ENCODE peak calls at places on chromosomes 12 and 14, in nine cellular contexts. One of them, this sample, is unnamed.

GRCh38 chr12:77224346-77224745 is 159.0 kb upstream of the E2F7 start:
- DNase-seq in sigmoid colon: no peak
- DNase-seq in body of pancreas: no peak
- DNase-seq in suprapubic skin: no peak
- DNase-seq in IMR-90: no peak
- DNase-seq in testis: no peak
- DNase-seq in adrenal gland: no peak
- DNase-seq in endothelial cell of umbilical vein: no peak
- DNase-seq in uterus: no peak
- DNase-seq in this sample: no peak

GRCh38 chr12:38664661-38665269 is 240.6 kb downstream of the CPNE8 start:
- DNase-seq in uterus: no peak
- DNase-seq in testis: peak; percentile 18
- DNase-seq in suprapubic skin: no peak
- DNase-seq in IMR-90: no peak
- DNase-seq in endothelial cell of umbilical vein: peak; percentile 59
- DNase-seq in sigmoid colon: no peak
- DNase-seq in body of pancreas: no peak
- DNase-seq in adrenal gland: peak; percentile 24
- DNase-seq in this sample: no peak

GRCh38 chr14:36661506-36662257 is at the start of gene PAX9:
- DNase-seq in suprapubic skin: peak; percentile 87
- DNase-seq in sigmoid colon: no peak
- DNase-seq in testis: peak; percentile 93
- DNase-seq in endothelial cell of umbilical vein: peak; percentile 70
- DNase-seq in uterus: peak; percentile 62
- DNase-seq in IMR-90: peak; percentile 41
- DNase-seq in body of pancreas: peak; percentile 88
- DNase-seq in adrenal gland: peak; percentile 66
- DNase-seq in this sample: no peak

GRCh38 chr12:3152013-3152412 is 74.8 kb downstream of the TSPAN9 start:
- DNase-seq in IMR-90: no peak
- DNase-seq in uterus: no peak
- DNase-seq in testis: no peak
- DNase-seq in endothelial cell of umbilical vein: peak; percentile 61
- DNase-seq in sigmoid colon: no peak
- DNase-seq in body of pancreas: no peak
- DNase-seq in adrenal gland: peak; percentile 41
- DNase-seq in suprapubic skin: no peak
- DNase-seq in this sample: peak; percentile 70

GRCh38 chr14:73744874-73745529 is 30.8 kb upstream of the PNMA1 start:
- DNase-seq in suprapubic skin: peak; percentile 81
- DNase-seq in uterus: no peak
- DNase-seq in sigmoid colon: peak; percentile 70
- DNase-seq in adrenal gland: no peak
- DNase-seq in IMR-90: no peak
- DNase-seq in body of pancreas: no peak
- DNase-seq in endothelial cell of umbilical vein: no peak
- DNase-seq in testis: no peak
- DNase-seq in this sample: peak; percentile 77

GRCh38 chr12:126346087-126346486 is 1280.9 kb downstream of the AACS start:
- DNase-seq in IMR-90: no peak
- DNase-seq in endothelial cell of umbilical vein: no peak
- DNase-seq in adrenal gland: no peak
- DNase-seq in sigmoid colon: no peak
- DNase-seq in testis: no peak
- DNase-seq in body of pancreas: no peak
- DNase-seq in uterus: no peak
- DNase-seq in suprapubic skin: no peak
- DNase-seq in this sample: no peak

GRCh38 chr12:71161575-71161974 is 3.8 kb upstream of the TSPAN8 start:
- DNase-seq in endothelial cell of umbilical vein: no peak
- DNase-seq in sigmoid colon: no peak
- DNase-seq in adrenal gland: no peak
- DNase-seq in body of pancreas: no peak
- DNase-seq in testis: no peak
- DNase-seq in suprapubic skin: no peak
- DNase-seq in uterus: no peak
- DNase-seq in IMR-90: no peak
- DNase-seq in this sample: no peak

GRCh38 chr14:77217551-77217950 is 36.0 kb downstream of the TMEM63C start:
- DNase-seq in adrenal gland: no peak
- DNase-seq in endothelial cell of umbilical vein: no peak
- DNase-seq in IMR-90: no peak
- DNase-seq in sigmoid colon: no peak
- DNase-seq in body of pancreas: no peak
- DNase-seq in suprapubic skin: no peak
- DNase-seq in testis: no peak
- DNase-seq in uterus: no peak
- DNase-seq in this sample: no peak

GRCh38 chr12:94012508-94013044 is 135.8 kb upstream of the PLXNC1 start:
- DNase-seq in endothelial cell of umbilical vein: no peak
- DNase-seq in IMR-90: no peak
- DNase-seq in suprapubic skin: no peak
- DNase-seq in adrenal gland: no peak
- DNase-seq in uterus: no peak
- DNase-seq in testis: no peak
- DNase-seq in body of pancreas: no peak
- DNase-seq in sigmoid colon: no peak
- DNase-seq in this sample: no peak

GRCh38 chr14:58167057-58167456 is 15.0 kb upstream of the ARMH4 start:
- DNase-seq in testis: no peak
- DNase-seq in adrenal gland: no peak
- DNase-seq in endothelial cell of umbilical vein: no peak
- DNase-seq in IMR-90: no peak
- DNase-seq in sigmoid colon: no peak
- DNase-seq in uterus: no peak
- DNase-seq in suprapubic skin: no peak
- DNase-seq in body of pancreas: no peak
- DNase-seq in this sample: no peak

GRCh38 chr12:88836156-88836555 is 255.9 kb upstream of the KITLG start:
- DNase-seq in body of pancreas: no peak
- DNase-seq in sigmoid colon: no peak
- DNase-seq in uterus: no peak
- DNase-seq in adrenal gland: no peak
- DNase-seq in testis: no peak
- DNase-seq in endothelial cell of umbilical vein: no peak
- DNase-seq in IMR-90: no peak
- DNase-seq in suprapubic skin: no peak
- DNase-seq in this sample: no peak

GRCh38 chr14:87896393-87897380 is 96.3 kb downstream of the GALC start:
- DNase-seq in body of pancreas: no peak
- DNase-seq in suprapubic skin: no peak
- DNase-seq in IMR-90: peak; percentile 56
- DNase-seq in adrenal gland: peak; percentile 35
- DNase-seq in uterus: no peak
- DNase-seq in sigmoid colon: no peak
- DNase-seq in testis: no peak
- DNase-seq in endothelial cell of umbilical vein: peak; percentile 46
- DNase-seq in this sample: no peak

GRCh38 chr14:100155049-100155621 is 4.3 kb downstream of the DEGS2 start:
- DNase-seq in adrenal gland: no peak
- DNase-seq in testis: peak; percentile 50
- DNase-seq in uterus: no peak
- DNase-seq in body of pancreas: no peak
- DNase-seq in sigmoid colon: no peak
- DNase-seq in endothelial cell of umbilical vein: peak; percentile 20
- DNase-seq in IMR-90: no peak
- DNase-seq in suprapubic skin: no peak
- DNase-seq in this sample: no peak

GRCh38 chr14:101407328-101407727 is 154.0 kb upstream of the DIO3 start:
- DNase-seq in testis: no peak
- DNase-seq in suprapubic skin: no peak
- DNase-seq in body of pancreas: no peak
- DNase-seq in IMR-90: no peak
- DNase-seq in uterus: no peak
- DNase-seq in endothelial cell of umbilical vein: no peak
- DNase-seq in adrenal gland: no peak
- DNase-seq in sigmoid colon: no peak
- DNase-seq in this sample: no peak

GRCh38 chr12:109880049-109880931 is at the start of gene GLTP:
- DNase-seq in uterus: peak; percentile 87
- DNase-seq in testis: peak; percentile 82
- DNase-seq in IMR-90: peak; percentile 63
- DNase-seq in suprapubic skin: peak; percentile 83
- DNase-seq in sigmoid colon: peak; percentile 89
- DNase-seq in body of pancreas: peak; percentile 89
- DNase-seq in adrenal gland: peak; percentile 80
- DNase-seq in endothelial cell of umbilical vein: peak; percentile 80
- DNase-seq in this sample: peak; percentile 97

GRCh38 chr12:54002278-54002914 is 2.4 kb downstream of the HOXC9 start:
- DNase-seq in sigmoid colon: no peak
- DNase-seq in adrenal gland: no peak
- DNase-seq in endothelial cell of umbilical vein: no peak
- DNase-seq in suprapubic skin: no peak
- DNase-seq in uterus: no peak
- DNase-seq in body of pancreas: no peak
- DNase-seq in IMR-90: no peak
- DNase-seq in testis: no peak
- DNase-seq in this sample: peak; percentile 43

GRCh38 chr14:29558516-29558915 is 369.1 kb downstream of the PRKD1 start:
- DNase-seq in adrenal gland: no peak
- DNase-seq in testis: no peak
- DNase-seq in sigmoid colon: no peak
- DNase-seq in endothelial cell of umbilical vein: no peak
- DNase-seq in IMR-90: peak; percentile 80
- DNase-seq in uterus: no peak
- DNase-seq in body of pancreas: no peak
- DNase-seq in suprapubic skin: no peak
- DNase-seq in this sample: no peak

GRCh38 chr14:53325176-53325806 is 172.2 kb upstream of the DDHD1 start:
- DNase-seq in body of pancreas: no peak
- DNase-seq in suprapubic skin: no peak
- DNase-seq in testis: no peak
- DNase-seq in sigmoid colon: no peak
- DNase-seq in IMR-90: peak; percentile 21
- DNase-seq in adrenal gland: no peak
- DNase-seq in endothelial cell of umbilical vein: no peak
- DNase-seq in uterus: no peak
- DNase-seq in this sample: no peak

GRCh38 chr12:27112891-27113290 is 30.5 kb upstream of the C12orf71 start:
- DNase-seq in endothelial cell of umbilical vein: no peak
- DNase-seq in testis: no peak
- DNase-seq in IMR-90: no peak
- DNase-seq in body of pancreas: no peak
- DNase-seq in suprapubic skin: no peak
- DNase-seq in sigmoid colon: no peak
- DNase-seq in uterus: no peak
- DNase-seq in adrenal gland: no peak
- DNase-seq in this sample: no peak

DNA sequence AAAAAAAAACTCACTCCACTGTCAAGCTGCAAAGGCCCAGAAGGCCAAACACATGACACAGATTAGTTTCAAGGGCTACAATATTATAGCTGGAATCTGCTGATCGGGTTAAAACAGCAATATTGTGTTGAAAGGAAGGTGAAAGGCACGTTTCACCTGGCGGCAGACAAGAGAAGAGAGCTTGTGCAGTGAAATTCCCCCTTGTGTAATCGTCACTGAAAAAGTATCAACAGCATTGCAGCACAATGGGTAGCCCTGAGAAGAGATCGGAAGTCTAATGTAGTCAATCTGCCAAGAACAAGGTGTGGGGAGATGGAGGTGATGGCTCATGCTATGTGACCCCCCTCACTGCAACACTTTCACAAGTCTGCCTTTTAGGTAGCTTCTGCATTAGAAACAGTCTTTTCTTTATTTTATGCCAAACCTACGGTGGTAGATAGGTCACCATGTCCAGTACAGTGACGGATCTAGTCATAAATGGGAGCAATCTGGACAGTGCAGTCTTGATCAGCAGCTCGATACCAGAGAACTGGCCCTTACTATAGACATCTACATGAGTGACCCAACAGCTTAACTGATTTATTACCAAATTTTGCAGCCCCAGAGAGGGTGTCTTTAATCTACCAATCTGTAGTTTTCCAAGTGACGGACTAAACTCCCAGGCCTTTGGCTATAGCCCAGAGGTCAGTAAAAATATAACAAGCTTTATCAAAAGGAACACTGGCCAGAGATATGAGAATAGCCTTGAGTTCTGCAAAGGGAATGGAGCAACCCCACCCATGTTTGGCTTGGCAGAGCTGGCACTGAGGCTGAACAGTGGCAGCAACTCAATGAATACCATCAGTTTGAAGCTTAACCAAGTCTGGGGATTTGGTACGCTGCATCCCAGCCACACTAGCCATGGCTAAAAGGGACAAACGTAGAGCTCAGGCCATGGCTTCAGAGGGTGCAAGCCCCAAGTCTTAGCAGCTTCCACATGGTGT is 35.4 kb downstream of the SPTSSA start:
- DNase-seq in sigmoid colon: no peak
- DNase-seq in body of pancreas: peak; percentile 37
- DNase-seq in testis: peak; percentile 16
- DNase-seq in suprapubic skin: no peak
- DNase-seq in IMR-90: no peak
- DNase-seq in adrenal gland: peak; percentile 60
- DNase-seq in endothelial cell of umbilical vein: no peak
- DNase-seq in uterus: no peak
- DNase-seq in this sample: no peak
- TF ChIP-seq CTCF in sigmoid colon: no peak
- TF ChIP-seq CTCF in body of pancreas: no peak
- TF ChIP-seq CTCF in testis: no peak
- TF ChIP-seq CTCF in suprapubic skin: no peak
- TF ChIP-seq CTCF in IMR-90: no peak
- TF ChIP-seq CTCF in adrenal gland: no peak
- TF ChIP-seq CTCF in endothelial cell of umbilical vein: no peak
- TF ChIP-seq CTCF in uterus: no peak
- TF ChIP-seq CTCF in this sample: no peak

GRCh38 chr14:23558363-23559009 is 2.4 kb downstream of the THTPA start:
- DNase-seq in uterus: no peak
- DNase-seq in IMR-90: no peak
- DNase-seq in adrenal gland: no peak
- DNase-seq in endothelial cell of umbilical vein: no peak
- DNase-seq in testis: no peak
- DNase-seq in sigmoid colon: no peak
- DNase-seq in suprapubic skin: no peak
- DNase-seq in body of pancreas: no peak
- DNase-seq in this sample: no peak
- H3K27ac ChIP-seq in uterus: no peak overlapping the region
- H3K27ac ChIP-seq in IMR-90: no peak overlapping the region
- H3K27ac ChIP-seq in adrenal gland: no peak overlapping the region
- H3K27ac ChIP-seq in endothelial cell of umbilical vein: no peak overlapping the region
- H3K27ac ChIP-seq in testis: no peak overlapping the region
- H3K27ac ChIP-seq in sigmoid colon: no peak overlapping the region
- H3K27ac ChIP-seq in suprapubic skin: no peak overlapping the region
- H3K27ac ChIP-seq in body of pancreas: no peak overlapping the region
- H3K27ac ChIP-seq in this sample: no peak overlapping the region

GRCh38 chr12:89918172-89918880 is 209.7 kb upstream of the ATP2B1 start:
- DNase-seq in IMR-90: no peak
- DNase-seq in adrenal gland: no peak
- DNase-seq in endothelial cell of umbilical vein: no peak
- DNase-seq in sigmoid colon: no peak
- DNase-seq in testis: no peak
- DNase-seq in body of pancreas: no peak
- DNase-seq in uterus: no peak
- DNase-seq in suprapubic skin: no peak
- DNase-seq in this sample: no peak
- TF ChIP-seq POLR2A in IMR-90: no peak
- TF ChIP-seq POLR2A in adrenal gland: no peak
- TF ChIP-seq POLR2A in endothelial cell of umbilical vein: no peak
- TF ChIP-seq POLR2A in sigmoid colon: no peak
- TF ChIP-seq POLR2A in testis: no peak
- TF ChIP-seq POLR2A in body of pancreas: no peak
- TF ChIP-seq POLR2A in uterus: no peak
- TF ChIP-seq POLR2A in suprapubic skin: no peak
- TF ChIP-seq POLR2A in this sample: no peak

GRCh38 chr12:85642810-85643209 is 193.4 kb downstream of the RASSF9 start:
- DNase-seq in IMR-90: peak; percentile 78
- DNase-seq in body of pancreas: no peak
- DNase-seq in endothelial cell of umbilical vein: no peak
- DNase-seq in uterus: no peak
- DNase-seq in suprapubic skin: no peak
- DNase-seq in sigmoid colon: no peak
- DNase-seq in testis: no peak
- DNase-seq in adrenal gland: no peak
- DNase-seq in this sample: no peak
- TF ChIP-seq CTCF in IMR-90: peak; percentile 61
- TF ChIP-seq CTCF in body of pancreas: no peak
- TF ChIP-seq CTCF in endothelial cell of umbilical vein: no peak
- TF ChIP-seq CTCF in uterus: no peak
- TF ChIP-seq CTCF in suprapubic skin: no peak
- TF ChIP-seq CTCF in sigmoid colon: no peak
- TF ChIP-seq CTCF in testis: no peak
- TF ChIP-seq CTCF in adrenal gland: no peak
- TF ChIP-seq CTCF in this sample: no peak

This sample was measured in spleen.